ENCODE peak calls at places on chromosomes 3 and 15, in nine cellular contexts. W is type B pancreatic cell, F is A549, T is fibroblast of pulmonary artery, O is omental fat pad, H is endodermal cell, R is fibroblast of the aortic adventitia, I is choroid plexus epithelial cell, Z is adrenal gland. L is an unnamed sample.

GRCh38 chr3:127667119-127667681 is 5.6 kb upstream of the ABTB1 start:
- DNase-seq in I (no peak), O (peak; percentile 10), F (no peak), Z (no peak), H (no peak), W (no peak), R (no peak), T (no peak), L (peak; percentile 73)

GRCh38 chr3:193563999-193564398 is 9.3 kb upstream of the ATP13A4 start:
- DNase-seq in W (no peak), H (peak; percentile 74), I (peak; percentile 5), R (no peak), T (no peak), F (no peak), Z (peak; percentile 25), O (no peak), L (no peak)

GRCh38 chr15:50107591-50108408 is 11.2 kb downstream of the ATP8B4 start:
- DNase-seq in H (no peak), Z (no peak), I (no peak), O (no peak), W (no peak), T (no peak), R (no peak), F (no peak), L (no peak)

GRCh38 chr3:159185443-159186050 is 383.7 kb downstream of the MFSD1 start:
- DNase-seq in F (no peak), T (no peak), R (no peak), O (no peak), I (no peak), Z (no peak), W (no peak), H (no peak), L (no peak)

GRCh38 chr3:82157952-82158351 is 396.5 kb upstream of the GBE1 start:
- DNase-seq in H (no peak), R (peak; percentile 36), O (no peak), W (no peak), I (peak; percentile 83), F (peak; percentile 7), T (peak; percentile 56), Z (peak; percentile 61), L (no peak)

GRCh38 chr15:29449136-29449535 is 179.5 kb upstream of the NSMCE3 start:
- DNase-seq in R (no peak), H (peak; percentile 86), F (peak; percentile 13), Z (no peak), T (peak; percentile 10), O (no peak), I (no peak), W (no peak), L (no peak)

GRCh38 chr3:119427669-119428068 is 35.7 kb downstream of the TMEM39A start:
- DNase-seq in R (no peak), Z (no peak), T (peak; percentile 25), I (no peak), H (no peak), F (peak; percentile 36), O (no peak), W (no peak), L (no peak)

GRCh38 chr15:54109014-54109413 is 130.8 kb downstream of the UNC13C start:
- DNase-seq in O (no peak), T (no peak), Z (no peak), H (no peak), I (no peak), R (no peak), W (no peak), F (no peak), L (no peak)

GRCh38 chr3:4736284-4736861 is 242.9 kb upstream of the BHLHE40 start:
- DNase-seq in R (peak; percentile 27), W (no peak), Z (no peak), T (peak; percentile 66), H (no peak), I (peak; percentile 57), F (no peak), O (no peak), L (no peak)

GRCh38 chr3:3177861-3178497 is 1.5 kb downstream of the CRBN start:
- DNase-seq in H (no peak), Z (peak; percentile 24), W (no peak), I (peak; percentile 48), F (no peak), R (no peak), O (no peak), T (peak; percentile 46), L (no peak)

GRCh38 chr15:48794697-48795134 is 16.2 kb downstream of the CEP152 start:
- DNase-seq in O (no peak), R (peak; percentile 47), F (peak; percentile 31), T (peak; percentile 40), I (peak; percentile 87), H (no peak), W (no peak), Z (no peak), L (no peak)

GRCh38 chr15:62732078-62732477 is 310.5 kb upstream of the TPM1 start:
- DNase-seq in H (no peak), W (no peak), O (no peak), F (no peak), R (peak; percentile 42), T (peak; percentile 31), I (peak; percentile 45), Z (no peak), L (no peak)

GRCh38 chr3:62589078-62589477 is 215.7 kb upstream of the FEZF2 start:
- DNase-seq in H (no peak), O (no peak), R (no peak), T (no peak), I (no peak), W (no peak), F (no peak), Z (no peak), L (no peak)

GRCh38 chr15:87816811-87817210 is 439.7 kb downstream of the NTRK3 start:
- DNase-seq in W (no peak), O (no peak), Z (peak; percentile 21), T (peak; percentile 87), F (peak; percentile 75), R (peak; percentile 96), I (peak; percentile 72), H (no peak), L (no peak)

GRCh38 chr15:87816016-87816415 is 440.5 kb downstream of the NTRK3 start:
- DNase-seq in Z (no peak), I (no peak), W (no peak), F (no peak), H (no peak), T (no peak), R (peak; percentile 71), O (no peak), L (no peak)

GRCh38 chr15:87817553-87817952 is 439.0 kb downstream of the NTRK3 start:
- DNase-seq in T (peak; percentile 22), W (no peak), F (no peak), Z (no peak), R (peak; percentile 49), O (no peak), H (no peak), I (peak; percentile 30), L (no peak)
- TF ChIP-seq CTCF in T (peak; percentile 5), W (no peak), F (no peak), Z (no peak), R (peak; percentile 17), O (no peak), H (no peak), I (peak; percentile 30), L (no peak)

GRCh38 chr3:32022947-32023346 is 41.4 kb downstream of the ZNF860 start:
- DNase-seq in O (no peak), R (no peak), T (no peak), F (no peak), H (no peak), W (no peak), Z (no peak), I (no peak), L (no peak)
- TF ChIP-seq CTCF in O (no peak), R (no peak), T (no peak), F (no peak), H (no peak), W (no peak), Z (no peak), I (no peak), L (no peak)

GRCh38 chr15:64016257-64016656 is 30.0 kb downstream of the DAPK2 start:
- DNase-seq in R (no peak), Z (no peak), O (no peak), H (no peak), W (no peak), I (no peak), F (no peak), T (no peak), L (no peak)

GRCh38 chr15:64014995-64015394 is 31.3 kb downstream of the DAPK2 start:
- DNase-seq in F (no peak), T (no peak), O (no peak), I (no peak), Z (peak; percentile 76), R (no peak), H (no peak), W (no peak), L (no peak)

GRCh38 chr15:64010719-64011118 is 35.6 kb downstream of the DAPK2 start:
- DNase-seq in R (peak; percentile 51), W (no peak), T (peak; percentile 68), Z (no peak), H (peak; percentile 66), I (peak; percentile 94), O (no peak), F (peak; percentile 49), L (peak; percentile 85)

GRCh38 chr15:64009798-64010241 is 36.5 kb downstream of the DAPK2 start:
- DNase-seq in T (no peak), H (no peak), O (no peak), Z (no peak), R (peak; percentile 22), W (no peak), F (no peak), I (peak; percentile 19), L (no peak)

GRCh38 chr15:64013179-64014043 is 32.9 kb downstream of the DAPK2 start:
- DNase-seq in F (no peak), W (no peak), O (no peak), H (no peak), I (peak; percentile 48), R (peak; percentile 37), T (no peak), Z (no peak), L (no peak)
- TF ChIP-seq CTCF in F (no peak), W (no peak), O (no peak), H (no peak), I (no peak), R (no peak), T (no peak), Z (no peak), L (no peak)

GRCh38 chr3:79364784-79365183 is 403.0 kb downstream of the ROBO1 start:
- DNase-seq in Z (no peak), H (no peak), W (no peak), I (no peak), O (no peak), T (no peak), F (no peak), R (no peak), L (no peak)

GRCh38 chr3:79366414-79366813 is 401.4 kb downstream of the ROBO1 start:
- DNase-seq in F (no peak), Z (no peak), T (peak; percentile 18), H (no peak), O (no peak), W (no peak), I (no peak), R (peak; percentile 7), L (no peak)

GRCh38 chr3:79367066-79367465 is 400.7 kb downstream of the ROBO1 start:
- DNase-seq in R (peak; percentile 55), H (no peak), Z (no peak), W (no peak), O (no peak), I (peak; percentile 71), F (no peak), T (peak; percentile 68), L (no peak)

GRCh38 chr3:79358327-79358726 is 409.5 kb downstream of the ROBO1 start:
- DNase-seq in T (no peak), Z (no peak), I (no peak), R (no peak), W (no peak), H (no peak), F (no peak), O (no peak), L (no peak)

GRCh38 chr3:79361748-79362378 is 405.9 kb downstream of the ROBO1 start:
- DNase-seq in Z (no peak), W (no peak), I (peak; percentile 78), O (no peak), H (no peak), F (peak; percentile 42), R (peak; percentile 67), T (peak; percentile 73), L (no peak)
- TF ChIP-seq CTCF in Z (peak; percentile 48), W (peak; percentile 95), I (peak; percentile 75), O (no peak), H (peak; percentile 95), F (peak; percentile 78), R (peak; percentile 79), T (peak; percentile 79), L (peak; percentile 91)